ENCODE peak calls at places on chromosomes 16 and 17, in ten cellular contexts. P is hepatocyte; V is Peyer's patch; K is body of pancreas; Z is transverse colon; E is spleen; R is heart left ventricle; M is IMR-90; I is mesendoderm; T is CD8-positive, alpha-beta memory T cell. O is an unnamed sample.

GRCh38 chr17:17196776-17197175 is 9.4 kb downstream of the PLD6 start:
- DNase-seq in Z (no peak), T (no peak), R (no peak), I (no peak), M (no peak), K (no peak), P (no peak), E (no peak), V (no peak), O (no peak)

GRCh38 chr17:65228734-65229390 is 91.7 kb downstream of the RGS9 start:
- DNase-seq in K (no peak), P (peak; percentile 61), M (peak; percentile 22), Z (no peak), E (no peak), I (peak; percentile 66), T (peak; percentile 4), V (no peak), R (no peak), O (no peak)

GRCh38 chr16:83951544-83951943 is 1.5 kb upstream of the OSGIN1 start:
- DNase-seq in E (no peak), T (no peak), R (no peak), P (no peak), V (no peak), M (no peak), I (no peak), K (no peak), Z (no peak), O (no peak)

GRCh38 chr17:40399185-40399584 is 18.5 kb downstream of the TOP2A start:
- DNase-seq in E (no peak), V (no peak), T (no peak), M (peak; percentile 74), Z (no peak), P (peak; percentile 75), K (no peak), I (peak; percentile 67), R (no peak), O (no peak)

GRCh38 chr16:72963921-72964320 is 84.0 kb downstream of the ZFHX3 start:
- DNase-seq in K (no peak), Z (no peak), I (no peak), E (no peak), M (peak; percentile 78), P (no peak), V (no peak), T (no peak), R (no peak), O (no peak)

GRCh38 chr16:62036101-62036806 is at the start of gene CDH8:
- DNase-seq in I (peak; percentile 75), T (no peak), M (no peak), R (peak; percentile 22), V (no peak), P (peak; percentile 40), Z (no peak), E (peak; percentile 61), K (no peak), O (no peak)

GRCh38 chr16:51818342-51818944 is 667.4 kb upstream of the SALL1 start:
- DNase-seq in Z (peak; percentile 15), R (no peak), I (peak; percentile 70), T (no peak), P (peak; percentile 53), K (peak; percentile 76), V (no peak), E (no peak), M (peak; percentile 73), O (no peak)

GRCh38 chr17:7217113-7217987 is 2.3 kb downstream of the DLG4 start:
- DNase-seq in E (no peak), K (no peak), M (peak; percentile 71), Z (peak; percentile 63), R (peak; percentile 75), P (peak; percentile 86), T (no peak), I (peak; percentile 88), V (no peak), O (no peak)

GRCh38 chr17:17354560-17355357 is 51.6 kb downstream of the NT5M start:
- DNase-seq in M (peak; percentile 60), P (peak; percentile 90), K (peak; percentile 65), V (peak; percentile 80), I (peak; percentile 72), E (peak; percentile 93), Z (peak; percentile 68), T (peak; percentile 71), R (peak; percentile 71), O (peak; percentile 78)

GRCh38 chr17:9928601-9929341 is 23.7 kb upstream of the RCVRN start:
- DNase-seq in K (no peak), R (no peak), V (no peak), I (peak; percentile 83), E (no peak), Z (no peak), M (peak; percentile 96), P (peak; percentile 89), T (no peak), O (no peak)

GRCh38 chr16:50535506-50536257 is 12.5 kb upstream of the NKD1 start:
- DNase-seq in P (no peak), E (no peak), Z (no peak), K (no peak), M (no peak), V (no peak), I (no peak), T (no peak), R (no peak), O (no peak)

GRCh38 chr17:39261286-39261685 is 35.5 kb upstream of the STAC2 start:
- DNase-seq in R (no peak), V (no peak), K (no peak), E (no peak), I (peak; percentile 65), T (no peak), Z (no peak), M (no peak), P (no peak), O (no peak)

GRCh38 chr17:55693244-55694216 is 29.1 kb downstream of the TMEM100 start:
- DNase-seq in M (peak; percentile 4), I (no peak), T (no peak), P (peak; percentile 54), K (no peak), V (no peak), R (peak; percentile 35), E (no peak), Z (peak; percentile 19), O (no peak)

GRCh38 chr17:4753392-4753791 is 13.7 kb upstream of the CXCL16 start:
- DNase-seq in R (no peak), V (no peak), P (no peak), K (no peak), Z (no peak), T (no peak), M (no peak), I (no peak), E (no peak), O (no peak)

GRCh38 chr16:78663690-78664089 is 564.2 kb downstream of the WWOX start:
- DNase-seq in V (no peak), K (no peak), Z (no peak), R (no peak), M (no peak), I (no peak), E (no peak), P (no peak), T (no peak), O (no peak)

GRCh38 chr17:79645022-79645776 is 34.3 kb upstream of the RBFOX3 start:
- DNase-seq in T (no peak), P (no peak), V (no peak), R (no peak), I (no peak), K (no peak), Z (no peak), M (no peak), E (no peak), O (no peak)

GRCh38 chr17:57989011-57989345 is 924 bp upstream of the VEZF1 start:
- DNase-seq in K (peak; percentile 31), T (no peak), V (no peak), I (no peak), M (peak; percentile 50), R (peak; percentile 59), E (no peak), Z (peak; percentile 34), P (peak; percentile 68), O (no peak)

DNA sequence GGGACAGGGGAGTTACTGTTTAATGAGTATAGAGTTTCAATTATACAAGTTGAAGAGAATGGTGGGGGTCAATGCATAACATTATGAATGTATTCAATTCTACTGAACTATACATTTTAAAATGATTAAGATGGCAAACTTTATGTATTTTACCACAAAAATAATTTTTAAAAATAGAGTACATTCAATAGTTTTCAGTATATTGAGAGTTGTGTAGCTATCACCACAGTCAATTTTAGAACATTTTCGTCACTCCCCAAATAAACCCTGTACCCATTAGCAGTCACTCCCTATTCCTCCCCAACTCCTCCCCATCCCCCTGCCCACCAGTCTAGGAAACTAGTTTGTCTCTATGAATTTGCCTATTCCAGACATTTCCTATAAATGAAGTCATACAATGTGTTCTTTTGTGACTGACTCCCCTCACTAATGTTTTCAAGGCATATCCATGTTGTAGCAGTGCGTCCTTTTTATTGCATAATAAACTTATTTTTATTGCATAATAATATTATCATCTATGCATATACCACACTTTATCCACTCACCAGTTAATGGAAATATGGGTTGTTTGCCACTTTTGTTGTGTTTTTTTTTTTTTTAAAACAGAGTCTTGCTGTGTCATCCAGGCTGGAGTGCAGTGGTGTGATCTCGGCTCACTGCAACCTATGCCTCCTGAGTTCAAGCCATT is 52.5 kb upstream of the ERN1 start:
- DNase-seq in E (no peak), I (no peak), R (no peak), M (no peak), P (no peak), K (no peak), V (no peak), T (no peak), Z (no peak), O (no peak)
- H3K27ac ChIP-seq in E (no peak overlapping the region), I (no peak overlapping the region), R (no peak overlapping the region), M (no peak overlapping the region), P (no peak overlapping the region), K (no peak overlapping the region), V (no peak overlapping the region), T (no peak overlapping the region), Z (no peak overlapping the region), O (no peak overlapping the region)

DNA sequence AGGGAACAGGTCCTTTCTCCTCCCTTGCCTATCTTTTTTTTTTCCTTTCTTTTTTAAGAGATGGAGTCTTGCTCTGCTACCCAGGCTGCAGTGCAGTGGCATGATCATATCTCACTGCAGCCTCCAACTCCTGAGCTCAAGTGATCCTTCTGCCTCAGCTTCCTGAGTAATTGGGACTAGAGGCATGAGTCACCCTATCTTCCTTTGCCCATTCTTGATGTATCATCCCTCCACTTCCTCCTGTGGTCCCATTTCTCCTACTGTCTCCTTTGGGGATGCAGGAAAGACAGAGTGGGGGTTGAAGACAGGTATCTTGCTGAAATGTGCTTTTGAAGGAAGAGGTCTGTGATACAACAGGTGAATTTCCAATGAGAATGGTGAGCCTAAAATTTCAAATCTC is 5.5 kb downstream of the MYO19 start:
- DNase-seq in R (no peak), P (no peak), I (no peak), M (peak; percentile 75), K (no peak), E (no peak), Z (no peak), V (no peak), T (no peak), O (no peak)
- H3K4me3 ChIP-seq in R (no peak overlapping the region), P (no peak overlapping the region), I (no peak overlapping the region), M (no peak overlapping the region), K (no peak overlapping the region), E (no peak overlapping the region), Z (no peak overlapping the region), V (no peak overlapping the region), T (no peak overlapping the region), O (no peak overlapping the region)

GRCh38 chr16:28984091-28984490 is 761 bp upstream of the LAT start:
- DNase-seq in M (no peak), V (no peak), I (no peak), K (no peak), R (no peak), T (no peak), Z (no peak), E (no peak), P (no peak), O (no peak)
- H3K27ac ChIP-seq in M (no peak overlapping the region), V (peak overlapping the region; percentile 76), I (no peak overlapping the region), K (no peak overlapping the region), R (peak overlapping the region; percentile 79), T (peak overlapping the region; percentile 54), Z (peak overlapping the region; percentile 51), E (peak overlapping the region; percentile 34), P (no peak overlapping the region), O (peak overlapping the region; percentile 87)

GRCh38 chr17:67143318-67143717 is 99.0 kb downstream of the CACNG1 start:
- DNase-seq in M (no peak), P (no peak), V (no peak), T (no peak), K (no peak), I (no peak), E (no peak), R (no peak), Z (no peak), O (no peak)
- H3K4me3 ChIP-seq in M (no peak overlapping the region), P (no peak overlapping the region), V (no peak overlapping the region), T (no peak overlapping the region), K (no peak overlapping the region), I (no peak overlapping the region), E (no peak overlapping the region), R (no peak overlapping the region), Z (no peak overlapping the region), O (no peak overlapping the region)

O was measured in naive thymus-derived CD4-positive, alpha-beta T cell.